ENCODE peak calls at places on chromosomes 2 and 18, in ten cellular contexts. J, G, D, U, E, Z, X, F, O and W are unnamed samples.

GRCh38 chr2:3470166-3470651 is 49.1 kb downstream of the ADI1 start:
- DNase-seq in O (no peak), G (peak; percentile 52), U (no peak), Z (peak; percentile 82), J (peak; percentile 89), E (no peak), X (peak; percentile 92), D (no peak), F (peak; percentile 91), W (peak; percentile 94)

GRCh38 chr2:177322801-177323261 is 58.3 kb upstream of the NFE2L2 start:
- DNase-seq in E (no peak), F (no peak), D (no peak), O (no peak), G (peak; percentile 49), Z (peak; percentile 88), J (no peak), X (no peak), U (no peak), W (no peak)

GRCh38 chr2:127586136-127586535 is 50.7 kb downstream of the MYO7B start:
- DNase-seq in U (no peak), D (no peak), E (no peak), Z (no peak), J (no peak), O (no peak), G (no peak), F (no peak), X (no peak), W (no peak)

GRCh38 chr2:79887747-79888374 is 375.0 kb downstream of the CTNNA2 start:
- DNase-seq in D (peak; percentile 67), J (no peak), Z (peak; percentile 72), G (peak; percentile 25), E (no peak), U (peak; percentile 19), O (no peak), X (peak; percentile 71), F (peak; percentile 79), W (peak; percentile 76)

GRCh38 chr2:15407666-15408065 is 153.5 kb downstream of the NBAS start:
- DNase-seq in J (no peak), F (no peak), Z (no peak), O (no peak), X (no peak), U (no peak), G (no peak), D (no peak), E (no peak), W (no peak)

GRCh38 chr18:50606609-50607008 is 46.7 kb downstream of the MAPK4 start:
- DNase-seq in X (no peak), Z (no peak), O (no peak), E (no peak), U (no peak), F (no peak), J (no peak), G (no peak), D (no peak), W (no peak)

GRCh38 chr2:40554665-40555294 is 102.9 kb upstream of the SLC8A1 start:
- DNase-seq in U (peak; percentile 26), J (peak; percentile 74), O (no peak), E (no peak), G (peak; percentile 49), Z (peak; percentile 79), F (peak; percentile 69), D (peak; percentile 1), X (peak; percentile 38), W (peak; percentile 64)

GRCh38 chr2:155442755-155443372 is 744.4 kb downstream of the KCNJ3 start:
- DNase-seq in U (no peak), G (no peak), J (no peak), F (peak; percentile 0), X (no peak), Z (peak; percentile 82), O (no peak), D (no peak), E (no peak), W (peak; percentile 0)

GRCh38 chr2:223267160-223267951 is 215.4 kb downstream of the KCNE4 start:
- DNase-seq in D (no peak), G (no peak), X (no peak), Z (no peak), O (no peak), U (no peak), J (no peak), F (no peak), E (no peak), W (no peak)

GRCh38 chr2:234462218-234462992 is 34.5 kb downstream of the ARL4C start:
- DNase-seq in E (no peak), X (no peak), U (no peak), J (no peak), O (no peak), F (peak; percentile 39), D (no peak), G (no peak), Z (no peak), W (no peak)

GRCh38 chr2:14910659-14911058 is 278.1 kb downstream of the LRATD1 start:
- DNase-seq in G (no peak), X (no peak), F (peak; percentile 1), Z (no peak), O (no peak), J (no peak), D (no peak), U (no peak), E (no peak), W (no peak)

GRCh38 chr2:19675856-19676460 is 225.8 kb downstream of the TTC32 start:
- DNase-seq in F (no peak), D (peak; percentile 17), X (peak; percentile 64), J (no peak), U (no peak), O (no peak), Z (peak; percentile 51), G (no peak), E (no peak), W (peak; percentile 23)

GRCh38 chr2:168034586-168034985 is 212.8 kb downstream of the STK39 start:
- DNase-seq in J (no peak), X (no peak), F (no peak), E (no peak), U (peak; percentile 64), G (no peak), D (no peak), O (no peak), Z (no peak), W (no peak)

GRCh38 chr2:236720974-236721600 is 151.5 kb downstream of the ACKR3 start:
- DNase-seq in G (no peak), J (no peak), E (no peak), U (no peak), F (no peak), Z (peak; percentile 13), X (no peak), D (no peak), O (no peak), W (no peak)

GRCh38 chr2:38789689-38790088 is 11.7 kb downstream of the GEMIN6 start:
- DNase-seq in E (no peak), O (no peak), J (no peak), U (no peak), X (no peak), G (no peak), F (no peak), Z (no peak), D (no peak), W (no peak)

GRCh38 chr2:214104219-214104618 is 306.6 kb upstream of the VWC2L start:
- DNase-seq in J (no peak), O (no peak), U (no peak), F (no peak), Z (no peak), D (no peak), G (no peak), E (no peak), X (no peak), W (no peak)

GRCh38 chr2:203535078-203535783 is at the start of gene RAPH1:
- DNase-seq in Z (peak; percentile 84), J (peak; percentile 93), O (peak; percentile 32), D (peak; percentile 49), G (peak; percentile 87), U (peak; percentile 21), E (peak; percentile 86), F (peak; percentile 87), X (peak; percentile 82), W (peak; percentile 92)

GRCh38 chr2:234083572-234084348 is 33.3 kb downstream of the SPP2 start:
- DNase-seq in F (no peak), Z (no peak), U (no peak), G (no peak), J (no peak), X (no peak), D (no peak), O (no peak), E (no peak), W (no peak)

GRCh38 chr18:41600693-41601391 is 354.2 kb upstream of the PIK3C3 start:
- DNase-seq in E (no peak), F (no peak), X (no peak), G (no peak), O (no peak), J (no peak), U (no peak), Z (no peak), D (no peak), W (no peak)

GRCh38 chr18:56995579-56996194 is 151.2 kb upstream of the BOD1L2 start:
- DNase-seq in G (no peak), X (no peak), J (no peak), E (no peak), D (no peak), U (no peak), Z (no peak), F (no peak), O (no peak), W (no peak)

GRCh38 chr18:24935896-24936295 is 416.1 kb downstream of the ZNF521 start:
- DNase-seq in O (no peak), U (no peak), E (no peak), X (no peak), J (no peak), D (no peak), G (no peak), F (no peak), Z (no peak), W (no peak)

GRCh38 chr18:61608306-61608705 is 275.1 kb downstream of the CDH20 start:
- DNase-seq in G (no peak), J (no peak), O (no peak), U (no peak), Z (no peak), F (no peak), D (no peak), X (peak; percentile 68), E (no peak), W (peak; percentile 22)

GRCh38 chr2:22442051-22442450 is 942.9 kb upstream of the KLHL29 start:
- DNase-seq in Z (no peak), U (no peak), O (no peak), G (no peak), J (no peak), E (no peak), F (no peak), D (no peak), X (no peak), W (no peak)

GRCh38 chr18:710418-711300 is 1.8 kb downstream of the ENOSF1 start:
- DNase-seq in X (no peak), D (no peak), O (no peak), J (no peak), U (no peak), G (peak; percentile 24), F (no peak), Z (no peak), E (no peak), W (no peak)

GRCh38 chr2:25996844-25997243 is 14.5 kb upstream of the KIF3C start:
- DNase-seq in E (no peak), X (no peak), O (no peak), F (peak; percentile 66), U (no peak), J (no peak), Z (no peak), G (no peak), D (no peak), W (peak; percentile 54)

GRCh38 chr2:136135924-136136906 is 18.3 kb upstream of the CXCR4 start:
- DNase-seq in G (no peak), D (no peak), O (peak; percentile 65), U (no peak), X (no peak), Z (peak; percentile 77), E (no peak), J (no peak), F (no peak), W (no peak)

GRCh38 chr2:217601601-217602000 is 401.2 kb downstream of the TNS1 start:
- DNase-seq in E (no peak), X (no peak), F (no peak), G (no peak), D (no peak), Z (no peak), O (no peak), J (no peak), U (no peak), W (no peak)

GRCh38 chr18:12477606-12478005 is 69.9 kb downstream of the PRELID3A start:
- DNase-seq in F (no peak), X (no peak), O (no peak), Z (no peak), G (no peak), D (no peak), U (no peak), J (no peak), E (no peak), W (no peak)